ENCODE peak calls at places on chromosomes 11 and 22, in seven cellular contexts. T is suprapubic skin, Q is transverse colon, G is ovary, N is sigmoid colon, A is stomach, I is GM12878. L is an unnamed sample.

GRCh38 chr22:29167032-29167911 is 38.4 kb upstream of the EMID1 start:
- DNase-seq in T (peak; percentile 25), Q (no peak), G (no peak), N (peak; percentile 41), A (no peak), I (peak; percentile 100), L (no peak)

GRCh38 chr11:19727246-19727645 is 14.6 kb downstream of the NAV2 start:
- DNase-seq in T (no peak), Q (no peak), G (no peak), N (no peak), A (no peak), I (no peak), L (no peak)

GRCh38 chr22:46262449-46263207 is 515 bp downstream of the PKDREJ start:
- DNase-seq in T (no peak), Q (peak; percentile 71), G (peak; percentile 73), N (peak; percentile 86), A (peak; percentile 65), I (no peak), L (no peak)

GRCh38 chr11:110758012-110758411 is 45.8 kb upstream of the ARHGAP20 start:
- DNase-seq in T (no peak), Q (no peak), G (no peak), N (no peak), A (no peak), I (no peak), L (no peak)

GRCh38 chr11:2670541-2671100 is 29.2 kb downstream of the KCNQ1OT1 start:
- DNase-seq in T (peak; percentile 40), Q (no peak), G (no peak), N (peak; percentile 26), A (peak; percentile 14), I (no peak), L (no peak)

GRCh38 chr11:65779919-65780769 is 632 bp downstream of the AP5B1 start:
- DNase-seq in T (peak; percentile 84), Q (peak; percentile 90), G (peak; percentile 62), N (peak; percentile 88), A (peak; percentile 86), I (peak; percentile 21), L (peak; percentile 94)

GRCh38 chr22:36303874-36304273 is 50.9 kb downstream of the APOL1 start:
- DNase-seq in T (no peak), Q (peak; percentile 64), G (no peak), N (no peak), A (peak; percentile 44), I (no peak), L (no peak)

GRCh38 chr11:120136356-120136755 is 1.6 kb downstream of the TRIM29 start:
- DNase-seq in T (peak; percentile 44), Q (peak; percentile 4), G (no peak), N (no peak), A (peak; percentile 17), I (no peak), L (no peak)

GRCh38 chr22:25853902-25854301 is 111.9 kb downstream of the MYO18B start:
- DNase-seq in T (no peak), Q (no peak), G (no peak), N (no peak), A (no peak), I (no peak), L (no peak)

GRCh38 chr11:117613521-117613920 is 183.5 kb downstream of the DSCAML1 start:
- DNase-seq in T (peak; percentile 34), Q (no peak), G (no peak), N (peak; percentile 42), A (no peak), I (no peak), L (no peak)

GRCh38 chr11:19639603-19640002 is 73.0 kb upstream of the NAV2 start:
- DNase-seq in T (no peak), Q (no peak), G (no peak), N (no peak), A (no peak), I (no peak), L (no peak)

GRCh38 chr11:63996512-63996911 is 10.3 kb downstream of the OTUB1 start:
- DNase-seq in T (no peak), Q (no peak), G (no peak), N (no peak), A (no peak), I (no peak), L (no peak)

GRCh38 chr22:46250783-46251125 is 661 bp upstream of the CDPF1 start:
- DNase-seq in T (no peak), Q (peak; percentile 38), G (no peak), N (no peak), A (no peak), I (no peak), L (no peak)

GRCh38 chr22:42138122-42138770 is 7.6 kb upstream of the CYP2D6 start:
- DNase-seq in T (no peak), Q (no peak), G (no peak), N (no peak), A (no peak), I (no peak), L (no peak)

GRCh38 chr11:116687458-116688201 is 85.2 kb downstream of the BUD13 start:
- DNase-seq in T (no peak), Q (no peak), G (no peak), N (peak; percentile 48), A (no peak), I (no peak), L (no peak)

GRCh38 chr22:23256986-23257888 is 76.9 kb downstream of the BCR start:
- DNase-seq in T (peak; percentile 83), Q (peak; percentile 64), G (peak; percentile 78), N (peak; percentile 80), A (peak; percentile 61), I (no peak), L (no peak)

GRCh38 chr11:112369374-112369773 is 108.7 kb upstream of the PLET1 start:
- DNase-seq in T (no peak), Q (no peak), G (no peak), N (no peak), A (no peak), I (no peak), L (no peak)

GRCh38 chr11:30445056-30445455 is 122.2 kb downstream of the ARL14EP start:
- DNase-seq in T (no peak), Q (no peak), G (no peak), N (no peak), A (no peak), I (no peak), L (no peak)

GRCh38 chr22:49916851-49917250 is 1.4 kb downstream of the ALG12 start:
- DNase-seq in T (no peak), Q (no peak), G (no peak), N (no peak), A (no peak), I (no peak), L (no peak)

DNA sequence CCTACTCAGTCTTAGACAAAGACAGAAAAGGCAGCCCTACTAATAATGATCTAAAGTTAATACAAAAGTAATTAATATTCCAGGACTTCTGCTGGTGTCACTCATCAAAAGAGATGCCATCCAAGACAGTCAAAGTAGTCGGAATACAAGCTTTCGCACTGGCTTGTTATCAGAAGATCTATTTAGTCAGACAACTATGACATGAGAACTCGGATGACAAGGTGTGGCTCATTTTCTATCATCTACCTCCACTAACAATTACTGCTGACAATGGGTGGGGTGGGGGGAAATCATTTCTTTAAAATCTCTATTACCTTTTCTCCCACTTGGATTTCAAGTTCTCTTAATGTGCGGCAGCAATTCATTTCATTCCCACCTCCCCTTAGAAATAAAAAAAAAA is 56.7 kb downstream of the EFCAB6 start:
- DNase-seq in T (no peak), Q (no peak), G (no peak), N (no peak), A (no peak), I (no peak), L (peak; percentile 45)
- TF ChIP-seq EP300 in T (no peak), Q (no peak), G (no peak), N (no peak), A (no peak), I (no peak), L (no peak)

GRCh38 chr11:61448552-61448927 is 18.6 kb downstream of the SDHAF2 start:
- DNase-seq in T (no peak), Q (no peak), G (no peak), N (peak; percentile 82), A (no peak), I (no peak), L (no peak)

GRCh38 chr11:61445535-61445934 is 15.6 kb downstream of the SDHAF2 start:
- DNase-seq in T (no peak), Q (no peak), G (no peak), N (no peak), A (no peak), I (no peak), L (no peak)

GRCh38 chr11:61452825-61453224 is 22.9 kb downstream of the SDHAF2 start:
- DNase-seq in T (no peak), Q (no peak), G (no peak), N (no peak), A (no peak), I (no peak), L (no peak)

GRCh38 chr11:61446211-61446651 is 16.3 kb downstream of the SDHAF2 start:
- DNase-seq in T (peak; percentile 91), Q (peak; percentile 86), G (peak; percentile 88), N (peak; percentile 94), A (peak; percentile 88), I (no peak), L (peak; percentile 95)

GRCh38 chr11:61447601-61448551 is 18.0 kb downstream of the SDHAF2 start:
- DNase-seq in T (no peak), Q (no peak), G (no peak), N (peak; percentile 78), A (no peak), I (no peak), L (no peak)
- TF ChIP-seq POLR2A in T (no peak), Q (no peak), G (no peak), N (no peak), A (no peak), I (no peak), L (no peak)

DNA sequence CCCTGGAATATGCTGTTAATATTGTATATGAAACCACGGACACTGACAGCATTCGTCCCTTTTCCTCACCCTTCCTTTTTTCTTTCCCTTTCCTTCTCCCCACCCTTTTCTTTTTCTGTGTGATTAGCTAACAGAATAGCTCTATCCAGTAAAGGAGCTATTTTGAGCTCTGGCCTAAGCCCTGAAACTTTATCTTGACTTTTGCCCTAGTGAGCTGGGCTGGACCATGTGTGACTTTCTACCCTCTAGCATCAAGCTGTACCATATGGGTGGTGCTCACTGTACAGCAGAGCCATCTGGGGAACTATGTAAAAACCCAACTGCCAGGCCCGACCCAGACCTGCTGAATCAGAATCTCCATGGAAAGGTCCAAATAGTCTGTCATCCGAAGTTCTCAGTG is 21.9 kb upstream of the PANX1 start:
- DNase-seq in T (no peak), Q (no peak), G (no peak), N (no peak), A (no peak), I (no peak), L (no peak)
- H3K27me3 ChIP-seq in T (no peaks in the 10 kb centered on the region), Q (no peaks in the 10 kb centered on the region), G (no peaks in the 10 kb centered on the region), N (no peaks in the 10 kb centered on the region), A (no peaks in the 10 kb centered on the region), I (no peaks in the 10 kb centered on the region), L (no peaks in the 10 kb centered on the region)

DNA sequence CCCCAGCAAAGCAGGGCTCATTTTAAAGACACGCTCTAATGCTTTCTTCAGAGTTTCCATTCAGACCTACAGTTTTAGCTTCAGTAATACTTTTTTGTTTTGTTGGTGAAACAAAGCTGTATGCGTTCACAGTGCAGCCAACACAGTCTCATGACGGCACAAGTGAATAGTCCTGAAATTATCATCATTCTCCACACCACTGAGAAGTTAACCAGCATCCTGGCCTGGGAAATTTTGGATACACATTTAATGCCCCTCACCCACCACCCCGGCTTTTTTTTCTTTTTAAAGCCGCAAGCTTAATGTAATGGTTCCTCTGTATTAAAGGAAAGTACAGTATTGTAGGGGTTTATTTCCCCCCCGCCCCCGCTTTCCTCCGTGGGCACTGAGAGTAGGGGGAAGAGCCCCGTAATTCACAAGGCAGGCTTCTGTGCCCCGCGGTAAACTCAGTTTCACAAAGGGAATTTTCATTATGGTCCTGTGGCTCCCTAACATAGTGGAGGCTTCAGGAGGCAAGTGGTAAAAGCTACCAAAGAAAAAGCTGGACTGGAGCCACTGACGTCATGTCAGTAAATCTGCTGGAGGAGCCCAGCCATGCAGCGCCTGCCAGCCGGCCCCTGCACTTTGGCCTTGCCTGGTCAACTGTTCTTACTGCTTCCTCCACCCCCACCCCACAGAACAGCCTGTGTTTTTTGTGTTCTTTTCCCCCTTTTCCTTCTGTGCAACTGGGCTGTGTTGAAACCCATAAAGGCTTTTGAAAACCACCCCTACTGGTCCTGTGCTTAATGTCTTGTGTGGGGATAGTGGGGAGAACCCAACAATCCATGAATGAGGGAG is 18.2 kb downstream of the TEAD1 start:
- DNase-seq in T (peak; percentile 86), Q (peak; percentile 92), G (peak; percentile 96), N (peak; percentile 97), A (peak; percentile 93), I (no peak), L (no peak)
- TF ChIP-seq EP300 in T (no peak), Q (no peak), G (no peak), N (no peak), A (no peak), I (no peak), L (no peak)

L was measured in esophagus muscularis mucosa.